ENCODE peak calls at places on chromosomes 12 and 14, in six cellular contexts. P, L, Z, T, G and H are unnamed samples. For H3K27me3, the result is how much of the 10 kb centered on the place peaks cover.

GRCh38 chr14:37436519-37436918 is 158.5 kb downstream of the FOXA1 start:
- DNase-seq in L (no peak), P (no peak), T (peak), Z (no peak), G (no peak), H (no peak)

GRCh38 chr12:39780527-39781446 is 161.2 kb upstream of the ABCD2 start:
- DNase-seq in T (peak), G (no peak), L (no peak), P (no peak), Z (no peak), H (no peak)

GRCh38 chr14:72094844-72095582 is 162.8 kb downstream of the RGS6 start:
- DNase-seq in G (no peak), Z (no peak), L (no peak), P (no peak), T (no peak), H (no peak)

GRCh38 chr14:84254205-84254788 is 1275.6 kb upstream of the FLRT2 start:
- DNase-seq in Z (no peak), P (no peak), T (no peak), G (no peak), L (no peak), H (no peak)

GRCh38 chr12:129672110-129672509 is 231.7 kb downstream of the TMEM132D start:
- DNase-seq in P (no peak), T (no peak), Z (no peak), L (no peak), G (no peak), H (no peak)

GRCh38 chr12:4444031-4444430 is 1.6 kb downstream of the FGF6 start:
- DNase-seq in T (no peak), G (no peak), Z (peak), P (no peak), L (peak), H (no peak)

GRCh38 chr12:42326466-42327226 is 679 bp downstream of the PPHLN1 start:
- DNase-seq in L (no peak), G (no peak), P (no peak), Z (no peak), T (peak), H (no peak)

GRCh38 chr12:103468837-103469236 is 26.9 kb downstream of the C12orf42 start:
- DNase-seq in Z (no peak), G (no peak), L (no peak), T (no peak), P (no peak), H (no peak)

GRCh38 chr14:37973031-37973908 is 234.4 kb upstream of the SSTR1 start:
- DNase-seq in T (no peak), L (no peak), G (no peak), P (no peak), Z (no peak), H (no peak)

GRCh38 chr14:52338282-52338681 is 24.2 kb downstream of the PTGER2 start:
- DNase-seq in Z (no peak), T (peak), G (no peak), L (no peak), P (no peak), H (no peak)

GRCh38 chr12:48979602-48980388 is 1.7 kb downstream of the WNT1 start:
- DNase-seq in P (no peak), L (no peak), G (no peak), T (no peak), Z (no peak), H (no peak)

GRCh38 chr14:68784995-68785816 is 7.7 kb downstream of the ZFP36L1 start:
- DNase-seq in Z (peak), P (no peak), L (no peak), T (peak), G (peak), H (no peak)

GRCh38 chr12:77946541-77947021 is 115.9 kb downstream of the NAV3 start:
- DNase-seq in L (no peak), Z (no peak), T (no peak), G (no peak), P (no peak), H (no peak)

GRCh38 chr12:109089683-109090082 is 3.6 kb downstream of the ALKBH2 start:
- DNase-seq in P (no peak), G (no peak), Z (no peak), L (no peak), T (peak), H (no peak)

GRCh38 chr12:67714648-67715047 is 66.1 kb downstream of the DYRK2 start:
- DNase-seq in L (no peak), Z (peak), G (no peak), T (peak), P (no peak), H (no peak)

GRCh38 chr12:25501565-25501964 is 51.5 kb downstream of the LMNTD1 start:
- DNase-seq in P (no peak), L (no peak), Z (peak), T (peak), G (no peak), H (no peak)

GRCh38 chr12:51383281-51383905 is 7.8 kb downstream of the GALNT6 start:
- DNase-seq in G (no peak), Z (peak), P (no peak), T (peak), L (no peak), H (no peak)

GRCh38 chr12:124867389-124867930 is 3.8 kb upstream of the SCARB1 start:
- DNase-seq in G (no peak), Z (no peak), P (no peak), T (peak), L (no peak), H (no peak)

GRCh38 chr12:15584366-15585041 is 204.7 kb downstream of the EPS8 start:
- DNase-seq in P (no peak), G (peak), Z (no peak), T (peak), L (no peak), H (no peak)

GRCh38 chr14:96245710-96246534 is 10.1 kb upstream of the BDKRB1 start:
- DNase-seq in G (no peak), T (no peak), L (no peak), Z (peak), P (no peak), H (no peak)

GRCh38 chr14:67010602-67011001 is 178.6 kb upstream of the GARIN2 start:
- DNase-seq in L (no peak), P (no peak), G (no peak), T (no peak), Z (no peak), H (no peak)

GRCh38 chr12:12467222-12467621 is 95.4 kb downstream of the DUSP16 start:
- DNase-seq in T (no peak), L (no peak), Z (no peak), G (no peak), P (no peak), H (no peak)

DNA sequence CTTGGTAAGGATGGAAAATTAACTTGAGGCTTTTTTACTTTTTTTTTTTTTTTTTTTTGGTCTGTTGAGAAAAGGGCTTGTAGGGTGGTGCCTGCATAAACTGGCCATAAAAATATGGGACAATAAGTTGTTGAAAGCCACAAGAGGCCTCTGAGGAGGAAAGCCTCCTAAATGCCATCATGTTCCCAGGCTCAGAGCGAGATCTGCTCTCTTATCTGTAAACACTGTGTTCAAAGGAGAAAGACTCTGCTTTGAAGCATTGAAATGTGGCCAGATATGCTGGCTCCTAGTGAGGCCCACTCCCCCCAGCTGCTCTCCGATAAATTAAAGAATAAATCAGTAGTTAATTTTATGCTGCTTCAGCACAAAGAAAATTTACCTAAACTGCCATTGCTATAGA is 504.9 kb downstream of the DIO2 start:
- DNase-seq in Z (no peak), G (no peak), L (no peak), P (no peak), T (no peak), H (no peak)
- H3K27me3 ChIP-seq in Z (under half), G (under half), L (under half), P (under half), T (under half), H (under half)

DNA sequence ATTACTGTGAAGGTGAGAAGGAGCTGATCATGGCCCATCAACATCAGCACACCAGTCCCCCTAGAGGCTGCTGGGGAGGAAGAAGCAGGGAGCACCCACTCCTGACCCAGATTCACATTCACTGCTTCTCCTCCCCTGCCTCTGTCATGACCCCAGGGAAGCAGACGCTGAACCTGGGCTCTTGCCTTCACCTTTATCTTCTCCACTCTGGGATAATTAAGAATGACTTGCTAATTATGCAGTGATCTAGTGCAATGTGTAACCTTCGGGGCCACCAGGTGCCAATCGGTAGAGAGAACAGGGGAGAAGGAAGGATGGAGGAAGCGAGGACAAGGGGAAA is 44.4 kb upstream of the IQSEC3 start:
- DNase-seq in T (peak), G (no peak), Z (no peak), L (no peak), P (no peak), H (no peak)
- TF ChIP-seq CTCF in T (no peak), G (no peak), Z (no peak), L (no peak), P (no peak), H (no peak)

DNA sequence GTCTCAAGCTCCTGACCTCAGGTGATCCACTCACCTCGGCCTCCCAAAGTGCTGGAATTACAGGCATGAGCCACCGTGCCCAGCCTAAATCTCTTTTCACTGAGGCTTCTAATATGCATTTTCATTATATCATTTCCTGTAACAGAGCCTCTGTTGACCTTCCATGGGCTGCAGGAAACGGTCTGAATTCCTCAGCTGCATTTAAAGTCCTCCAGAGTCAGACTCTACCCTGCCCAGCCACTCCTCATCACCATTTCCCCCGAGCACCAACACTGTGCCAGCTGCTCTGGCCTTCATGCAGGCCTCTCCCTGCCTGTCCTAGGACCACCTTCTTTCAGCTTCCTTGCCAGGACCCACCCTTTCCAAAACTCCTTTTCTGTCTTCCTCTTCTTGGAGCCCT is 9.8 kb upstream of the NFKBIA start:
- DNase-seq in G (no peak), T (peak), Z (no peak), L (no peak), P (no peak), H (no peak)
- H3K27ac ChIP-seq in G (no peak), T (no peak), Z (no peak), L (no peak), P (peak), H (no peak)

GRCh38 chr12:132284071-132284492 is 45.3 kb downstream of the GALNT9 start:
- DNase-seq in T (peak), P (no peak), G (no peak), Z (no peak), L (no peak), H (no peak)
- H3K27me3 ChIP-seq in T (under half), P (half or more), G (under half), Z (under half), L (under half), H (under half)

GRCh38 chr12:66352197-66352596 is 49.9 kb downstream of the HELB start:
- DNase-seq in L (no peak), T (peak), P (peak), Z (no peak), G (peak), H (peak)
- TF ChIP-seq CTCF in L (no peak), T (peak), P (peak), Z (peak), G (peak), H (peak)